ENCODE peak calls at places on chromosomes 1 and 21, in seven cellular contexts. One of them, this sample, is unnamed. For H3K9me3 and H3K4me1, the result is how much of the 10 kb centered on the place peaks cover.

GRCh38 chr1:68293122-68293521 is 60.8 kb upstream of the WLS start:
- DNase-seq in aorta: no peak
- DNase-seq in CD4-positive, alpha-beta memory T cell: no peak
- DNase-seq in neural progenitor cell: peak
- DNase-seq in cardiac muscle cell: no peak
- DNase-seq in transverse colon: no peak
- DNase-seq in stomach: no peak
- DNase-seq in this sample: no peak

GRCh38 chr21:41593784-41594138 is 85.8 kb upstream of the TMPRSS2 start:
- DNase-seq in aorta: no peak
- DNase-seq in CD4-positive, alpha-beta memory T cell: no peak
- DNase-seq in neural progenitor cell: no peak
- DNase-seq in cardiac muscle cell: no peak
- DNase-seq in transverse colon: no peak
- DNase-seq in stomach: peak
- DNase-seq in this sample: no peak

GRCh38 chr1:68442006-68442405 is 7.7 kb downstream of the RPE65 start:
- DNase-seq in aorta: no peak
- DNase-seq in CD4-positive, alpha-beta memory T cell: no peak
- DNase-seq in neural progenitor cell: peak
- DNase-seq in cardiac muscle cell: no peak
- DNase-seq in transverse colon: no peak
- DNase-seq in stomach: no peak
- DNase-seq in this sample: no peak

GRCh38 chr1:166283190-166283589 is 116.4 kb upstream of the FAM78B start:
- DNase-seq in aorta: no peak
- DNase-seq in CD4-positive, alpha-beta memory T cell: no peak
- DNase-seq in neural progenitor cell: no peak
- DNase-seq in cardiac muscle cell: no peak
- DNase-seq in transverse colon: no peak
- DNase-seq in stomach: no peak
- DNase-seq in this sample: no peak

GRCh38 chr1:17892225-17892624 is 137.1 kb downstream of the ACTL8 start:
- DNase-seq in aorta: no peak
- DNase-seq in CD4-positive, alpha-beta memory T cell: no peak
- DNase-seq in neural progenitor cell: no peak
- DNase-seq in cardiac muscle cell: no peak
- DNase-seq in transverse colon: no peak
- DNase-seq in stomach: peak
- DNase-seq in this sample: no peak

GRCh38 chr21:43811262-43812105 is 22.1 kb downstream of the RRP1 start:
- DNase-seq in aorta: no peak
- DNase-seq in CD4-positive, alpha-beta memory T cell: no peak
- DNase-seq in neural progenitor cell: no peak
- DNase-seq in cardiac muscle cell: no peak
- DNase-seq in transverse colon: no peak
- DNase-seq in stomach: no peak
- DNase-seq in this sample: no peak

GRCh38 chr21:29157084-29157483 is 26.6 kb downstream of the MAP3K7CL start:
- DNase-seq in aorta: no peak
- DNase-seq in CD4-positive, alpha-beta memory T cell: no peak
- DNase-seq in neural progenitor cell: no peak
- DNase-seq in cardiac muscle cell: no peak
- DNase-seq in transverse colon: no peak
- DNase-seq in stomach: no peak
- DNase-seq in this sample: no peak

GRCh38 chr1:201112173-201112731 is at the start of gene CACNA1S:
- DNase-seq in aorta: no peak
- DNase-seq in CD4-positive, alpha-beta memory T cell: no peak
- DNase-seq in neural progenitor cell: peak
- DNase-seq in cardiac muscle cell: peak
- DNase-seq in transverse colon: no peak
- DNase-seq in stomach: no peak
- DNase-seq in this sample: no peak

GRCh38 chr1:183753464-183753891 is 51.4 kb upstream of the RGL1 start:
- DNase-seq in aorta: no peak
- DNase-seq in CD4-positive, alpha-beta memory T cell: no peak
- DNase-seq in neural progenitor cell: no peak
- DNase-seq in cardiac muscle cell: no peak
- DNase-seq in transverse colon: no peak
- DNase-seq in stomach: no peak
- DNase-seq in this sample: no peak

GRCh38 chr21:8991088-8991907 is 1530.1 kb upstream of the TPTE start:
- DNase-seq in aorta: no peak
- DNase-seq in CD4-positive, alpha-beta memory T cell: no peak
- DNase-seq in neural progenitor cell: no peak
- DNase-seq in cardiac muscle cell: no peak
- DNase-seq in transverse colon: no peak
- DNase-seq in stomach: no peak
- DNase-seq in this sample: no peak

GRCh38 chr21:8992731-8993174 is 1528.6 kb upstream of the TPTE start:
- DNase-seq in aorta: peak
- DNase-seq in CD4-positive, alpha-beta memory T cell: no peak
- DNase-seq in neural progenitor cell: no peak
- DNase-seq in cardiac muscle cell: no peak
- DNase-seq in transverse colon: no peak
- DNase-seq in stomach: no peak
- DNase-seq in this sample: no peak

GRCh38 chr21:8993284-8993942 is 1528.0 kb upstream of the TPTE start:
- DNase-seq in aorta: no peak
- DNase-seq in CD4-positive, alpha-beta memory T cell: no peak
- DNase-seq in neural progenitor cell: no peak
- DNase-seq in cardiac muscle cell: no peak
- DNase-seq in transverse colon: no peak
- DNase-seq in stomach: no peak
- DNase-seq in this sample: no peak

GRCh38 chr21:8990326-8991087 is 1530.9 kb upstream of the TPTE start:
- DNase-seq in aorta: peak
- DNase-seq in CD4-positive, alpha-beta memory T cell: no peak
- DNase-seq in neural progenitor cell: no peak
- DNase-seq in cardiac muscle cell: no peak
- DNase-seq in transverse colon: no peak
- DNase-seq in stomach: no peak
- DNase-seq in this sample: no peak

GRCh38 chr21:8991968-8992621 is 1529.3 kb upstream of the TPTE start:
- DNase-seq in aorta: no peak
- DNase-seq in CD4-positive, alpha-beta memory T cell: no peak
- DNase-seq in neural progenitor cell: no peak
- DNase-seq in cardiac muscle cell: no peak
- DNase-seq in transverse colon: no peak
- DNase-seq in stomach: no peak
- DNase-seq in this sample: no peak
- H3K9me3 ChIP-seq in aorta: under half
- H3K9me3 ChIP-seq in CD4-positive, alpha-beta memory T cell: under half
- H3K9me3 ChIP-seq in neural progenitor cell: under half
- H3K9me3 ChIP-seq in cardiac muscle cell: under half
- H3K9me3 ChIP-seq in transverse colon: under half
- H3K9me3 ChIP-seq in stomach: half or more
- H3K9me3 ChIP-seq in this sample: under half

GRCh38 chr1:91752324-91752723 is 133.6 kb downstream of the TGFBR3 start:
- DNase-seq in aorta: no peak
- DNase-seq in CD4-positive, alpha-beta memory T cell: no peak
- DNase-seq in neural progenitor cell: no peak
- DNase-seq in cardiac muscle cell: no peak
- DNase-seq in transverse colon: no peak
- DNase-seq in stomach: no peak
- DNase-seq in this sample: no peak

GRCh38 chr1:91749690-91750335 is 136.1 kb downstream of the TGFBR3 start:
- DNase-seq in aorta: no peak
- DNase-seq in CD4-positive, alpha-beta memory T cell: no peak
- DNase-seq in neural progenitor cell: no peak
- DNase-seq in cardiac muscle cell: no peak
- DNase-seq in transverse colon: no peak
- DNase-seq in stomach: no peak
- DNase-seq in this sample: no peak

GRCh38 chr1:91751281-91751680 is 134.7 kb downstream of the TGFBR3 start:
- DNase-seq in aorta: no peak
- DNase-seq in CD4-positive, alpha-beta memory T cell: no peak
- DNase-seq in neural progenitor cell: no peak
- DNase-seq in cardiac muscle cell: no peak
- DNase-seq in transverse colon: peak
- DNase-seq in stomach: no peak
- DNase-seq in this sample: no peak

GRCh38 chr1:91747666-91748065 is 138.3 kb downstream of the TGFBR3 start:
- DNase-seq in aorta: no peak
- DNase-seq in CD4-positive, alpha-beta memory T cell: no peak
- DNase-seq in neural progenitor cell: no peak
- DNase-seq in cardiac muscle cell: no peak
- DNase-seq in transverse colon: no peak
- DNase-seq in stomach: no peak
- DNase-seq in this sample: no peak

DNA sequence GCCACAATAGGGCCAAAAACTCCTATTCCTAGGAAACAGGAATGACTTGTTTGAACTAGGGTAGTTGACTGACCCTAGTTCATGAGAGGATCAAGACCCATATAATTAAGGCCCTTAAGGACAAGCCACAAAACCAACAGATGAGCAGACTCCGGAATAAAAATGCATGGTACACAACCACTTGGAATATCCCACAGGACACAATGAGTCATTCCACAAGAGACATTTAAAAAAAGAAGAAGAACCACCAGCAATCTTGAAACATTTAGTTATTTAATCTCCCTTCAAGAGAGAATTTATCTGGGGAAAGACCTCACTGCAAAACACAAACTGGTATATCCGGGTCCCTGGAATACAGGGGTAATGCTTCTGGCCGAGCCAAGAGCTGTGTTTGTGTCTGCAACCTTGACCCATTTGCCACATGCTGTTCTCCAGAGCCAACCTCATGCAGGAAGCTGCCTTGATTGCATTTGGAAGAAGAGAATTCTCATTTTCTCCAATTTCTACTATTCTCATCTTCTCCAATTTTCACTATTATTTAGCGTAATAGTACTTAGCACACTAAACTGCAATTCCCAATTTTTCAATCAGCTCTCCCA is 135.5 kb downstream of the TGFBR3 start:
- DNase-seq in aorta: no peak
- DNase-seq in CD4-positive, alpha-beta memory T cell: no peak
- DNase-seq in neural progenitor cell: no peak
- DNase-seq in cardiac muscle cell: no peak
- DNase-seq in transverse colon: no peak
- DNase-seq in stomach: no peak
- DNase-seq in this sample: no peak
- H3K4me1 ChIP-seq in aorta: under half
- H3K4me1 ChIP-seq in CD4-positive, alpha-beta memory T cell: under half
- H3K4me1 ChIP-seq in neural progenitor cell: under half
- H3K4me1 ChIP-seq in cardiac muscle cell: under half
- H3K4me1 ChIP-seq in transverse colon: under half
- H3K4me1 ChIP-seq in stomach: half or more
- H3K4me1 ChIP-seq in this sample: under half

DNA sequence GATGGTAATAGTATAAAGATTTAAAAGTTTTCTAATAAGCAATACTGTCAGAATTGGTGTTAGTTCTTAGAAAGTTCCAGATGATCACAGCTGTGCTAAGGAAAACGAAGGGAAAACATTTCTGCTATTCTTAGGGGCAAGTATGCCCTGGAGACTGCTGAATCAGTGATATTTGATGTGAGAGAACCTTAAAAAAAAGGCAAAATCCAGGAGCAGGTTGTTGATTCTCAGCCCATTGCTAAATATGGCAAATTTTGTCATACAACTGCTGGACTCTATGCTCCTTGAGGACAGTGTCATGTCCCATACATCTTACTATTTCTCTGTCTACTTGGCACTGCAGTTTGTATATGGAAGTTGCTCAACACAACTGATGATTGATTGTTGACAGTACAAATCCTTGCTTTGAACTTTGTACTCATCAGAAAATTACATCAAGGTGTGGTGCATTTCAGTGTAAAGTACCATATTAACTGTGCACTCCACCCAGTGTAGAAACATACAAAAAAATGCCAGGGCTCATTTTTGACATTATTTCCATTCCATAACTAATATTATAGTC is 10.9 kb downstream of the CRCT1 start:
- DNase-seq in aorta: no peak
- DNase-seq in CD4-positive, alpha-beta memory T cell: no peak
- DNase-seq in neural progenitor cell: no peak
- DNase-seq in cardiac muscle cell: no peak
- DNase-seq in transverse colon: no peak
- DNase-seq in stomach: no peak
- DNase-seq in this sample: no peak
- H3K9me3 ChIP-seq in aorta: under half
- H3K9me3 ChIP-seq in CD4-positive, alpha-beta memory T cell: under half
- H3K9me3 ChIP-seq in neural progenitor cell: half or more
- H3K9me3 ChIP-seq in cardiac muscle cell: under half
- H3K9me3 ChIP-seq in transverse colon: under half
- H3K9me3 ChIP-seq in stomach: under half
- H3K9me3 ChIP-seq in this sample: under half

GRCh38 chr1:202964755-202965440 is 2.2 kb downstream of the CYB5R1 start:
- DNase-seq in aorta: no peak
- DNase-seq in CD4-positive, alpha-beta memory T cell: no peak
- DNase-seq in neural progenitor cell: no peak
- DNase-seq in cardiac muscle cell: no peak
- DNase-seq in transverse colon: no peak
- DNase-seq in stomach: peak
- DNase-seq in this sample: no peak
- H3K4me1 ChIP-seq in aorta: under half
- H3K4me1 ChIP-seq in CD4-positive, alpha-beta memory T cell: under half
- H3K4me1 ChIP-seq in neural progenitor cell: under half
- H3K4me1 ChIP-seq in cardiac muscle cell: under half
- H3K4me1 ChIP-seq in transverse colon: under half
- H3K4me1 ChIP-seq in stomach: under half
- H3K4me1 ChIP-seq in this sample: under half

GRCh38 chr1:66368261-66368660 is 165.7 kb upstream of the SGIP1 start:
- DNase-seq in aorta: no peak
- DNase-seq in CD4-positive, alpha-beta memory T cell: no peak
- DNase-seq in neural progenitor cell: no peak
- DNase-seq in cardiac muscle cell: no peak
- DNase-seq in transverse colon: no peak
- DNase-seq in stomach: no peak
- DNase-seq in this sample: no peak
- H3K9me3 ChIP-seq in aorta: under half
- H3K9me3 ChIP-seq in CD4-positive, alpha-beta memory T cell: under half
- H3K9me3 ChIP-seq in neural progenitor cell: under half
- H3K9me3 ChIP-seq in cardiac muscle cell: under half
- H3K9me3 ChIP-seq in transverse colon: under half
- H3K9me3 ChIP-seq in stomach: under half
- H3K9me3 ChIP-seq in this sample: under half

GRCh38 chr1:154970631-154971340 is at the start of gene SHC1:
- DNase-seq in aorta: peak
- DNase-seq in CD4-positive, alpha-beta memory T cell: peak
- DNase-seq in neural progenitor cell: peak
- DNase-seq in cardiac muscle cell: peak
- DNase-seq in transverse colon: peak
- DNase-seq in stomach: peak
- DNase-seq in this sample: peak

GRCh38 chr1:154969741-154970452 is 650 bp downstream of the SHC1 start:
- DNase-seq in aorta: peak
- DNase-seq in CD4-positive, alpha-beta memory T cell: peak
- DNase-seq in neural progenitor cell: peak
- DNase-seq in cardiac muscle cell: no peak
- DNase-seq in transverse colon: no peak
- DNase-seq in stomach: no peak
- DNase-seq in this sample: no peak

GRCh38 chr1:154967331-154967950 is 3.1 kb downstream of the SHC1 start:
- DNase-seq in aorta: no peak
- DNase-seq in CD4-positive, alpha-beta memory T cell: peak
- DNase-seq in neural progenitor cell: no peak
- DNase-seq in cardiac muscle cell: no peak
- DNase-seq in transverse colon: no peak
- DNase-seq in stomach: no peak
- DNase-seq in this sample: no peak

GRCh38 chr1:154969246-154969645 is 1.3 kb downstream of the SHC1 start:
- DNase-seq in aorta: no peak
- DNase-seq in CD4-positive, alpha-beta memory T cell: peak
- DNase-seq in neural progenitor cell: no peak
- DNase-seq in cardiac muscle cell: no peak
- DNase-seq in transverse colon: no peak
- DNase-seq in stomach: no peak
- DNase-seq in this sample: no peak

GRCh38 chr1:154968731-154969130 is 1.8 kb downstream of the SHC1 start:
- DNase-seq in aorta: no peak
- DNase-seq in CD4-positive, alpha-beta memory T cell: peak
- DNase-seq in neural progenitor cell: no peak
- DNase-seq in cardiac muscle cell: no peak
- DNase-seq in transverse colon: no peak
- DNase-seq in stomach: no peak
- DNase-seq in this sample: no peak
- H3K4me1 ChIP-seq in aorta: under half
- H3K4me1 ChIP-seq in CD4-positive, alpha-beta memory T cell: under half
- H3K4me1 ChIP-seq in neural progenitor cell: under half
- H3K4me1 ChIP-seq in cardiac muscle cell: under half
- H3K4me1 ChIP-seq in transverse colon: half or more
- H3K4me1 ChIP-seq in stomach: half or more
- H3K4me1 ChIP-seq in this sample: under half